ENCODE peak calls at places on chromosomes 2 and 18, in nine cellular contexts. C, P, B, V, G, S, F, W and D are unnamed samples.

GRCh38 chr2:73249636-73250035 is 15.5 kb downstream of the CCT7 start:
- DNase-seq in C (no peak), P (no peak), B (no peak), V (no peak), G (peak), S (no peak), F (no peak), W (no peak), D (no peak)

GRCh38 chr2:134985061-134985460 is 62.2 kb downstream of the MAP3K19 start:
- DNase-seq in C (no peak), P (no peak), B (no peak), V (no peak), G (no peak), S (no peak), F (no peak), W (no peak), D (no peak)

GRCh38 chr2:191112448-191112901 is 38.3 kb downstream of the STAT4 start:
- DNase-seq in C (no peak), P (no peak), B (no peak), V (no peak), G (no peak), S (no peak), F (no peak), W (no peak), D (no peak)

GRCh38 chr2:123953848-123954247 is 71.2 kb upstream of the CNTNAP5 start:
- DNase-seq in C (no peak), P (no peak), B (no peak), V (no peak), G (no peak), S (no peak), F (no peak), W (peak), D (no peak)

GRCh38 chr18:32380559-32380958 is 90.1 kb downstream of the GAREM1 start:
- DNase-seq in C (no peak), P (no peak), B (no peak), V (no peak), G (no peak), S (no peak), F (no peak), W (no peak), D (no peak)

GRCh38 chr2:12534646-12535263 is 182.0 kb upstream of the TRIB2 start:
- DNase-seq in C (no peak), P (no peak), B (no peak), V (no peak), G (no peak), S (no peak), F (no peak), W (peak), D (no peak)

GRCh38 chr2:177525351-177525750 is 132.8 kb downstream of the AGPS start:
- DNase-seq in C (no peak), P (no peak), B (no peak), V (no peak), G (no peak), S (no peak), F (no peak), W (no peak), D (no peak)

GRCh38 chr18:58316943-58317342 is 272.9 kb downstream of the NEDD4L start:
- DNase-seq in C (no peak), P (no peak), B (no peak), V (no peak), G (no peak), S (peak), F (no peak), W (no peak), D (no peak)

GRCh38 chr18:12373771-12374116 is 3.3 kb downstream of the AFG3L2 start:
- DNase-seq in C (no peak), P (no peak), B (no peak), V (no peak), G (no peak), S (no peak), F (no peak), W (no peak), D (no peak)

GRCh38 chr2:78541451-78542267 is 483.8 kb upstream of the REG3G start:
- DNase-seq in C (no peak), P (no peak), B (no peak), V (no peak), G (no peak), S (no peak), F (no peak), W (no peak), D (no peak)

GRCh38 chr18:5630766-5631413 is 87.1 kb upstream of the EPB41L3 start:
- DNase-seq in C (no peak), P (no peak), B (no peak), V (no peak), G (no peak), S (no peak), F (no peak), W (no peak), D (no peak)

GRCh38 chr2:173193925-173194324 is 118.3 kb downstream of the MAP3K20 start:
- DNase-seq in C (no peak), P (no peak), B (no peak), V (no peak), G (no peak), S (no peak), F (no peak), W (peak), D (no peak)

GRCh38 chr2:142952018-142952417 is 74.6 kb downstream of the KYNU start:
- DNase-seq in C (no peak), P (no peak), B (no peak), V (no peak), G (no peak), S (no peak), F (no peak), W (no peak), D (no peak)

GRCh38 chr2:207252979-207253640 is 87.4 kb upstream of the KLF7 start:
- DNase-seq in C (no peak), P (no peak), B (no peak), V (no peak), G (no peak), S (no peak), F (peak), W (peak), D (no peak)

GRCh38 chr2:46097714-46098480 is 199.3 kb upstream of the EPAS1 start:
- DNase-seq in C (no peak), P (no peak), B (no peak), V (peak), G (no peak), S (no peak), F (peak), W (peak), D (no peak)

GRCh38 chr2:236403125-236403524 is 138.9 kb upstream of the ASB18 start:
- DNase-seq in C (no peak), P (no peak), B (no peak), V (no peak), G (no peak), S (no peak), F (no peak), W (no peak), D (no peak)

GRCh38 chr18:44048846-44049245 is 631.8 kb upstream of the SETBP1 start:
- DNase-seq in C (no peak), P (no peak), B (no peak), V (no peak), G (no peak), S (no peak), F (no peak), W (no peak), D (no peak)

GRCh38 chr2:105796131-105796638 is 51.5 kb downstream of the NCK2 start:
- DNase-seq in C (no peak), P (no peak), B (no peak), V (no peak), G (no peak), S (no peak), F (no peak), W (no peak), D (no peak)

GRCh38 chr2:63661076-63661475 is 72.3 kb downstream of the MDH1 start:
- DNase-seq in C (no peak), P (no peak), B (no peak), V (no peak), G (no peak), S (no peak), F (no peak), W (peak), D (no peak)

GRCh38 chr2:218478544-218478943 is 59.6 kb downstream of the VIL1 start:
- DNase-seq in C (no peak), P (no peak), B (no peak), V (no peak), G (no peak), S (no peak), F (no peak), W (no peak), D (no peak)

GRCh38 chr2:109222825-109223471 is 93.9 kb downstream of the SH3RF3 start:
- DNase-seq in C (no peak), P (no peak), B (no peak), V (no peak), G (peak), S (no peak), F (no peak), W (no peak), D (no peak)

GRCh38 chr2:146239392-146240135 is 1605.3 kb upstream of the ACVR2A start:
- DNase-seq in C (no peak), P (no peak), B (no peak), V (no peak), G (no peak), S (no peak), F (no peak), W (peak), D (no peak)

GRCh38 chr18:35756506-35757117 is 175.1 kb downstream of the GALNT1 start:
- DNase-seq in C (peak), P (no peak), B (no peak), V (peak), G (no peak), S (peak), F (peak), W (peak), D (peak)

GRCh38 chr18:837922-838321 is 25.9 kb upstream of the YES1 start:
- DNase-seq in C (no peak), P (no peak), B (no peak), V (no peak), G (no peak), S (no peak), F (no peak), W (no peak), D (no peak)

GRCh38 chr2:70340921-70341765 is 39.3 kb upstream of the FAM136A start:
- DNase-seq in C (no peak), P (no peak), B (peak), V (peak), G (no peak), S (peak), F (peak), W (peak), D (peak)

GRCh38 chr2:178530625-178531142 is 50.4 kb downstream of the PLEKHA3 start:
- DNase-seq in C (no peak), P (peak), B (no peak), V (no peak), G (no peak), S (no peak), F (no peak), W (no peak), D (no peak)

GRCh38 chr2:37984589-37984988 is 59.5 kb downstream of the RMDN2 start:
- DNase-seq in C (no peak), P (no peak), B (no peak), V (no peak), G (no peak), S (no peak), F (no peak), W (no peak), D (no peak)

GRCh38 chr2:157786663-157787363 is 89.3 kb downstream of the ACVR1 start:
- DNase-seq in C (no peak), P (no peak), B (no peak), V (no peak), G (no peak), S (no peak), F (peak), W (no peak), D (no peak)

GRCh38 chr2:218313356-218313755 is 21.1 kb upstream of the TMBIM1 start:
- DNase-seq in C (no peak), P (no peak), B (no peak), V (no peak), G (no peak), S (no peak), F (no peak), W (no peak), D (no peak)

GRCh38 chr2:162677476-162677875 is 161.1 kb downstream of the KCNH7 start:
- DNase-seq in C (no peak), P (no peak), B (no peak), V (no peak), G (no peak), S (no peak), F (no peak), W (peak), D (no peak)

GRCh38 chr18:49910986-49911385 is 97.7 kb upstream of the ACAA2 start:
- DNase-seq in C (no peak), P (no peak), B (no peak), V (no peak), G (no peak), S (no peak), F (no peak), W (no peak), D (no peak)

GRCh38 chr2:44291281-44292248 is 16.3 kb downstream of the SLC3A1 start:
- DNase-seq in C (no peak), P (no peak), B (no peak), V (peak), G (peak), S (no peak), F (peak), W (peak), D (no peak)

GRCh38 chr2:19671907-19672306 is 229.9 kb downstream of the TTC32 start:
- DNase-seq in C (no peak), P (no peak), B (no peak), V (no peak), G (no peak), S (no peak), F (no peak), W (no peak), D (no peak)